ENCODE peak calls at places on chromosome 13, in seven cellular contexts. One of them, this sample, is unnamed.

GRCh38 chr13:71587778-71588177 is 279.2 kb downstream of the DACH1 start:
- DNase-seq in psoas muscle: no peak
- DNase-seq in foreskin fibroblast: no peak
- DNase-seq in RWPE1: no peak
- DNase-seq in keratinocyte: no peak
- DNase-seq in WERI-Rb-1: no peak
- DNase-seq in stomach: no peak
- DNase-seq in this sample: no peak

GRCh38 chr13:106129993-106130392 is 405.5 kb downstream of the EFNB2 start:
- DNase-seq in psoas muscle: no peak
- DNase-seq in foreskin fibroblast: no peak
- DNase-seq in RWPE1: no peak
- DNase-seq in keratinocyte: no peak
- DNase-seq in WERI-Rb-1: no peak
- DNase-seq in stomach: no peak
- DNase-seq in this sample: no peak

GRCh38 chr13:36815069-36815468 is 4.0 kb upstream of the RFXAP start:
- DNase-seq in psoas muscle: no peak
- DNase-seq in foreskin fibroblast: peak
- DNase-seq in RWPE1: no peak
- DNase-seq in keratinocyte: no peak
- DNase-seq in WERI-Rb-1: no peak
- DNase-seq in stomach: no peak
- DNase-seq in this sample: no peak

GRCh38 chr13:70380809-70381208 is 272.6 kb upstream of the KLHL1 start:
- DNase-seq in psoas muscle: no peak
- DNase-seq in foreskin fibroblast: no peak
- DNase-seq in RWPE1: no peak
- DNase-seq in keratinocyte: no peak
- DNase-seq in WERI-Rb-1: no peak
- DNase-seq in stomach: no peak
- DNase-seq in this sample: no peak

GRCh38 chr13:35470671-35471465 is 5.6 kb downstream of the MAB21L1 start:
- DNase-seq in psoas muscle: peak
- DNase-seq in foreskin fibroblast: peak
- DNase-seq in RWPE1: no peak
- DNase-seq in keratinocyte: no peak
- DNase-seq in WERI-Rb-1: peak
- DNase-seq in stomach: no peak
- DNase-seq in this sample: no peak

GRCh38 chr13:36431204-36432105 is 840 bp upstream of the CCNA1 start:
- DNase-seq in psoas muscle: no peak
- DNase-seq in foreskin fibroblast: no peak
- DNase-seq in RWPE1: peak
- DNase-seq in keratinocyte: no peak
- DNase-seq in WERI-Rb-1: peak
- DNase-seq in stomach: no peak
- DNase-seq in this sample: no peak

GRCh38 chr13:87680298-87680697 is 9.1 kb downstream of the SLITRK5 start:
- DNase-seq in psoas muscle: no peak
- DNase-seq in foreskin fibroblast: no peak
- DNase-seq in RWPE1: no peak
- DNase-seq in keratinocyte: no peak
- DNase-seq in WERI-Rb-1: peak
- DNase-seq in stomach: no peak
- DNase-seq in this sample: no peak

GRCh38 chr13:61410266-61410665 is 5.4 kb downstream of the PCDH20 start:
- DNase-seq in psoas muscle: no peak
- DNase-seq in foreskin fibroblast: no peak
- DNase-seq in RWPE1: no peak
- DNase-seq in keratinocyte: no peak
- DNase-seq in WERI-Rb-1: no peak
- DNase-seq in stomach: no peak
- DNase-seq in this sample: no peak

GRCh38 chr13:100875392-100876043 is 200.9 kb upstream of the TMTC4 start:
- DNase-seq in psoas muscle: no peak
- DNase-seq in foreskin fibroblast: peak
- DNase-seq in RWPE1: peak
- DNase-seq in keratinocyte: no peak
- DNase-seq in WERI-Rb-1: no peak
- DNase-seq in stomach: no peak
- DNase-seq in this sample: no peak

GRCh38 chr13:30216111-30216510 is 91.2 kb downstream of the KATNAL1 start:
- DNase-seq in psoas muscle: no peak
- DNase-seq in foreskin fibroblast: no peak
- DNase-seq in RWPE1: no peak
- DNase-seq in keratinocyte: no peak
- DNase-seq in WERI-Rb-1: no peak
- DNase-seq in stomach: no peak
- DNase-seq in this sample: no peak

GRCh38 chr13:37870489-37870845 is 895 bp upstream of the TRPC4 start:
- DNase-seq in psoas muscle: no peak
- DNase-seq in foreskin fibroblast: no peak
- DNase-seq in RWPE1: no peak
- DNase-seq in keratinocyte: no peak
- DNase-seq in WERI-Rb-1: no peak
- DNase-seq in stomach: no peak
- DNase-seq in this sample: no peak

GRCh38 chr13:43354147-43354945 is 331.0 kb downstream of the DNAJC15 start:
- DNase-seq in psoas muscle: no peak
- DNase-seq in foreskin fibroblast: no peak
- DNase-seq in RWPE1: no peak
- DNase-seq in keratinocyte: no peak
- DNase-seq in WERI-Rb-1: no peak
- DNase-seq in stomach: no peak
- DNase-seq in this sample: no peak

GRCh38 chr13:43355774-43356173 is 332.4 kb downstream of the DNAJC15 start:
- DNase-seq in psoas muscle: no peak
- DNase-seq in foreskin fibroblast: no peak
- DNase-seq in RWPE1: no peak
- DNase-seq in keratinocyte: no peak
- DNase-seq in WERI-Rb-1: no peak
- DNase-seq in stomach: no peak
- DNase-seq in this sample: no peak

GRCh38 chr13:43359536-43359935 is 336.1 kb downstream of the DNAJC15 start:
- DNase-seq in psoas muscle: no peak
- DNase-seq in foreskin fibroblast: no peak
- DNase-seq in RWPE1: no peak
- DNase-seq in keratinocyte: no peak
- DNase-seq in WERI-Rb-1: no peak
- DNase-seq in stomach: no peak
- DNase-seq in this sample: no peak

GRCh38 chr13:43357435-43358065 is 334.2 kb downstream of the DNAJC15 start:
- DNase-seq in psoas muscle: peak
- DNase-seq in foreskin fibroblast: no peak
- DNase-seq in RWPE1: no peak
- DNase-seq in keratinocyte: no peak
- DNase-seq in WERI-Rb-1: no peak
- DNase-seq in stomach: no peak
- DNase-seq in this sample: no peak

DNA sequence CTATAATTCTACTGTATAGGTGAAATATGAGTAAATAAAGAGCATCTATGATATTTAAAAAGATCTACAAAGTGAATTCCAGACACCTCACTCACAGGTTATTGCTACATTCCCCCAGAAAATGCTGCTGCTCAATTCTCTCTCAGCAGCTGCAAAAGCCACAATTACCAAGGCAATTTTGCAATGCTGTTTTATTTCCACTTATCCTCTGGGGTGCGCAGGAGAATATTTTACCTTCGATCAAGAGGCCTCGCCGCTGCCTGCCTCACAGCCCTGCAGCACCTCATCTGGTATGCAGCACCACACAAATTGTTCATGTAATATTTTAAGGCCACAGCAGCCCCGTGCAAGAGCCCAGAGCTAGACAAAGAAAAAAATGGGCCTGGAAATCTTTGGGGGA is 333.2 kb downstream of the DNAJC15 start:
- DNase-seq in psoas muscle: no peak
- DNase-seq in foreskin fibroblast: no peak
- DNase-seq in RWPE1: no peak
- DNase-seq in keratinocyte: no peak
- DNase-seq in WERI-Rb-1: no peak
- DNase-seq in stomach: no peak
- DNase-seq in this sample: no peak
- TF ChIP-seq CTCF in psoas muscle: no peak
- TF ChIP-seq CTCF in foreskin fibroblast: no peak
- TF ChIP-seq CTCF in RWPE1: no peak
- TF ChIP-seq CTCF in keratinocyte: no peak
- TF ChIP-seq CTCF in WERI-Rb-1: no peak
- TF ChIP-seq CTCF in stomach: no peak
- TF ChIP-seq CTCF in this sample: no peak

GRCh38 chr13:110327036-110327790 is 20.1 kb downstream of the COL4A2 start:
- DNase-seq in psoas muscle: no peak
- DNase-seq in foreskin fibroblast: peak
- DNase-seq in RWPE1: no peak
- DNase-seq in keratinocyte: no peak
- DNase-seq in WERI-Rb-1: no peak
- DNase-seq in stomach: no peak
- DNase-seq in this sample: no peak

GRCh38 chr13:110323986-110324749 is 17.1 kb downstream of the COL4A2 start:
- DNase-seq in psoas muscle: no peak
- DNase-seq in foreskin fibroblast: no peak
- DNase-seq in RWPE1: no peak
- DNase-seq in keratinocyte: no peak
- DNase-seq in WERI-Rb-1: no peak
- DNase-seq in stomach: no peak
- DNase-seq in this sample: no peak

GRCh38 chr13:110329258-110329657 is 22.2 kb downstream of the COL4A2 start:
- DNase-seq in psoas muscle: no peak
- DNase-seq in foreskin fibroblast: no peak
- DNase-seq in RWPE1: no peak
- DNase-seq in keratinocyte: no peak
- DNase-seq in WERI-Rb-1: no peak
- DNase-seq in stomach: no peak
- DNase-seq in this sample: no peak

GRCh38 chr13:110328509-110328908 is 21.4 kb downstream of the COL4A2 start:
- DNase-seq in psoas muscle: no peak
- DNase-seq in foreskin fibroblast: no peak
- DNase-seq in RWPE1: no peak
- DNase-seq in keratinocyte: no peak
- DNase-seq in WERI-Rb-1: no peak
- DNase-seq in stomach: no peak
- DNase-seq in this sample: no peak

DNA sequence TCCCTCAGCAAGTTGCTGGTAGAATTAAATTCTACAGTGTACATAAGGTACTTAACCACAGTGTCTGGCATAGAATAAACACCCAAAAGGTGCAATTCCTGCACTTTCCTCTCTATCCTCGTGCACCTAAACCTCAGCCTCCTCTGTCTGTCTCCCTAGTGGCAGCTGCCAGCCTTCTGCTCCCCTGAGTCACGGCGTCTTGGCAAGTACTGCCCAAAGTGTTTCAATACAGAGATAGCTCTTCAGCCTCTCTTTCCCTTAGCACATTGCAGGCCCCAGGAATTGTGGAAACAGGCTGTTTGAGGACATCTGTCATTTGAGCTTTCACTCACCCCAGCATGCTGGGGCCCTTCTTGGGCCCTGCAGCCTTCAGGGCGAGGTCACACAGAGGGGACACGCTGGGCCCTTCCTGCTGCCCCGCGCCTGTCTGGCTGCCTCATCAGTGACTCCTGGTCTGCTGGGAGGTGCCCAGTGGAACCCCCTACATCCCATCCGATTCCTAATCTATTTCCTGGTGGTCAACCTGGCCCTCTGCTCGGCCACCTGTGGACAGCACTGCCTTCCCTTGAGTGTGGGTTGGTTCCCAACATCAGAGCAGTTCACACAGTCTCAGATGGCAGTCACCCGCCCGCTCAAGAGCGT is 19.3 kb downstream of the COL4A2 start:
- DNase-seq in psoas muscle: no peak
- DNase-seq in foreskin fibroblast: no peak
- DNase-seq in RWPE1: no peak
- DNase-seq in keratinocyte: no peak
- DNase-seq in WERI-Rb-1: no peak
- DNase-seq in stomach: no peak
- DNase-seq in this sample: no peak
- TF ChIP-seq CTCF in psoas muscle: no peak
- TF ChIP-seq CTCF in foreskin fibroblast: no peak
- TF ChIP-seq CTCF in RWPE1: no peak
- TF ChIP-seq CTCF in keratinocyte: no peak
- TF ChIP-seq CTCF in WERI-Rb-1: no peak
- TF ChIP-seq CTCF in stomach: no peak
- TF ChIP-seq CTCF in this sample: no peak

GRCh38 chr13:98486412-98486811 is 90.5 kb downstream of the STK24 start:
- DNase-seq in psoas muscle: no peak
- DNase-seq in foreskin fibroblast: no peak
- DNase-seq in RWPE1: no peak
- DNase-seq in keratinocyte: no peak
- DNase-seq in WERI-Rb-1: peak
- DNase-seq in stomach: no peak
- DNase-seq in this sample: no peak
- TF ChIP-seq CTCF in psoas muscle: no peak
- TF ChIP-seq CTCF in foreskin fibroblast: no peak
- TF ChIP-seq CTCF in RWPE1: no peak
- TF ChIP-seq CTCF in keratinocyte: no peak
- TF ChIP-seq CTCF in WERI-Rb-1: peak
- TF ChIP-seq CTCF in stomach: no peak
- TF ChIP-seq CTCF in this sample: no peak

GRCh38 chr13:79241697-79242096 is 164.4 kb downstream of the RBM26 start:
- DNase-seq in psoas muscle: no peak
- DNase-seq in foreskin fibroblast: no peak
- DNase-seq in RWPE1: no peak
- DNase-seq in keratinocyte: no peak
- DNase-seq in WERI-Rb-1: no peak
- DNase-seq in stomach: no peak
- DNase-seq in this sample: no peak

GRCh38 chr13:79245937-79246574 is 160.0 kb downstream of the RBM26 start:
- DNase-seq in psoas muscle: no peak
- DNase-seq in foreskin fibroblast: no peak
- DNase-seq in RWPE1: no peak
- DNase-seq in keratinocyte: no peak
- DNase-seq in WERI-Rb-1: no peak
- DNase-seq in stomach: no peak
- DNase-seq in this sample: no peak

GRCh38 chr13:79246575-79246949 is 159.5 kb downstream of the RBM26 start:
- DNase-seq in psoas muscle: no peak
- DNase-seq in foreskin fibroblast: no peak
- DNase-seq in RWPE1: no peak
- DNase-seq in keratinocyte: no peak
- DNase-seq in WERI-Rb-1: no peak
- DNase-seq in stomach: no peak
- DNase-seq in this sample: no peak
- TF ChIP-seq CTCF in psoas muscle: no peak
- TF ChIP-seq CTCF in foreskin fibroblast: no peak
- TF ChIP-seq CTCF in RWPE1: no peak
- TF ChIP-seq CTCF in keratinocyte: no peak
- TF ChIP-seq CTCF in WERI-Rb-1: no peak
- TF ChIP-seq CTCF in stomach: no peak
- TF ChIP-seq CTCF in this sample: no peak

This sample was measured in natural killer cell.